ENCODE peak calls at places on chromosomes 5 and 9, in eight cellular contexts. A, C, G, U, L, T, D and H are unnamed samples.

GRCh38 chr9:83554278-83554677 is 16.1 kb upstream of the FRMD3 start:
- DNase-seq in A (no peak), C (no peak), G (no peak), U (no peak), L (no peak), T (no peak), D (no peak), H (no peak)

GRCh38 chr9:7879551-7880245 is 80.1 kb upstream of the DMAC1 start:
- DNase-seq in A (peak; percentile 55), C (no peak), G (no peak), U (no peak), L (no peak), T (no peak), D (peak; percentile 34), H (no peak)

GRCh38 chr5:133565993-133566392 is 46.3 kb downstream of the FSTL4 start:
- DNase-seq in A (peak; percentile 27), C (no peak), G (no peak), U (no peak), L (no peak), T (no peak), D (peak; percentile 84), H (no peak)

GRCh38 chr5:26641492-26641891 is 396.9 kb downstream of the CDH9 start:
- DNase-seq in A (no peak), C (no peak), G (no peak), U (no peak), L (no peak), T (no peak), D (no peak), H (no peak)

GRCh38 chr5:151205411-151205810 is 18.5 kb downstream of the CCDC69 start:
- DNase-seq in A (no peak), C (no peak), G (no peak), U (no peak), L (peak; percentile 43), T (no peak), D (no peak), H (no peak)

GRCh38 chr5:126816649-126817048 is 39.7 kb downstream of the LMNB1 start:
- DNase-seq in A (no peak), C (no peak), G (no peak), U (no peak), L (no peak), T (no peak), D (no peak), H (no peak)

GRCh38 chr5:150399158-150400019 is 13.3 kb downstream of the CD74 start:
- DNase-seq in A (no peak), C (no peak), G (no peak), U (no peak), L (no peak), T (no peak), D (no peak), H (no peak)

GRCh38 chr5:170159101-170159698 is 53.5 kb downstream of the FOXI1 start:
- DNase-seq in A (peak; percentile 90), C (no peak), G (no peak), U (no peak), L (no peak), T (no peak), D (no peak), H (peak; percentile 80)

GRCh38 chr9:130642926-130643325 is 21.5 kb upstream of the PRDM12 start:
- DNase-seq in A (no peak), C (no peak), G (no peak), U (no peak), L (no peak), T (no peak), D (no peak), H (no peak)

GRCh38 chr9:3385871-3386270 is 139.9 kb downstream of the RFX3 start:
- DNase-seq in A (no peak), C (no peak), G (no peak), U (peak; percentile 6), L (no peak), T (no peak), D (no peak), H (no peak)

GRCh38 chr9:129428890-129429577 is 191.9 kb downstream of the C9orf50 start:
- DNase-seq in A (no peak), C (no peak), G (no peak), U (no peak), L (no peak), T (no peak), D (no peak), H (no peak)

GRCh38 chr5:77906806-77907205 is 130.7 kb upstream of the TBCA start:
- DNase-seq in A (no peak), C (no peak), G (no peak), U (no peak), L (no peak), T (no peak), D (no peak), H (no peak)

GRCh38 chr5:132086277-132086794 is 12.7 kb downstream of the CSF2 start:
- DNase-seq in A (peak; percentile 99), C (no peak), G (no peak), U (no peak), L (peak; percentile 95), T (no peak), D (no peak), H (peak; percentile 78)

GRCh38 chr9:36572515-36573418 is at the start of gene MELK:
- DNase-seq in A (peak; percentile 58), C (peak; percentile 8), G (peak; percentile 75), U (peak; percentile 85), L (peak; percentile 75), T (peak; percentile 57), D (peak; percentile 92), H (no peak)

GRCh38 chr5:133944263-133945230 is 23.9 kb downstream of the C5orf15 start:
- DNase-seq in A (peak; percentile 60), C (no peak), G (peak; percentile 78), U (peak; percentile 14), L (peak; percentile 75), T (no peak), D (peak; percentile 66), H (no peak)

GRCh38 chr5:145946112-145946861 is 9.9 kb downstream of the SH3RF2 start:
- DNase-seq in A (peak; percentile 100), C (no peak), G (no peak), U (no peak), L (peak; percentile 84), T (no peak), D (no peak), H (peak; percentile 76)

GRCh38 chr9:108271646-108272349 is 584.0 kb downstream of the ACTL7B start:
- DNase-seq in A (peak; percentile 63), C (no peak), G (peak; percentile 96), U (no peak), L (peak; percentile 44), T (no peak), D (peak; percentile 9), H (peak; percentile 71)

GRCh38 chr9:117645245-117645636 is 59.0 kb upstream of the TLR4 start:
- DNase-seq in A (no peak), C (no peak), G (no peak), U (no peak), L (no peak), T (no peak), D (no peak), H (no peak)

GRCh38 chr9:112249277-112249676 is 74.2 kb upstream of the SUSD1 start:
- DNase-seq in A (peak; percentile 7), C (no peak), G (no peak), U (no peak), L (no peak), T (no peak), D (no peak), H (no peak)

GRCh38 chr5:74767579-74767913 is 497 bp downstream of the NSA2 start:
- DNase-seq in A (no peak), C (peak; percentile 57), G (no peak), U (no peak), L (no peak), T (no peak), D (peak; percentile 41), H (peak; percentile 19)

GRCh38 chr5:132389453-132390286 is 20.2 kb downstream of the SLC22A5 start:
- DNase-seq in A (peak; percentile 100), C (no peak), G (no peak), U (no peak), L (peak; percentile 100), T (no peak), D (no peak), H (peak; percentile 98)

GRCh38 chr9:114248274-114248673 is 74.6 kb upstream of the ORM1 start:
- DNase-seq in A (no peak), C (no peak), G (no peak), U (no peak), L (no peak), T (no peak), D (no peak), H (no peak)

GRCh38 chr5:168342985-168343384 is 51.5 kb downstream of the WWC1 start:
- DNase-seq in A (no peak), C (no peak), G (no peak), U (no peak), L (no peak), T (no peak), D (no peak), H (no peak)

GRCh38 chr9:18207735-18208134 is 266.2 kb upstream of the ADAMTSL1 start:
- DNase-seq in A (no peak), C (no peak), G (no peak), U (no peak), L (no peak), T (no peak), D (no peak), H (no peak)

GRCh38 chr9:102518324-102518723 is 476.8 kb upstream of the CYLC2 start:
- DNase-seq in A (no peak), C (no peak), G (peak; percentile 65), U (no peak), L (no peak), T (no peak), D (no peak), H (no peak)

GRCh38 chr5:9408964-9409363 is 136.9 kb downstream of the SEMA5A start:
- DNase-seq in A (no peak), C (no peak), G (no peak), U (no peak), L (no peak), T (no peak), D (no peak), H (no peak)

GRCh38 chr5:42309865-42310264 is 113.4 kb upstream of the GHR start:
- DNase-seq in A (no peak), C (no peak), G (no peak), U (no peak), L (no peak), T (no peak), D (no peak), H (no peak)

GRCh38 chr5:139739612-139739974 is 56.0 kb upstream of the PSD2 start:
- DNase-seq in A (no peak), C (no peak), G (no peak), U (no peak), L (no peak), T (no peak), D (no peak), H (no peak)

GRCh38 chr9:27765266-27765665 is 192.0 kb upstream of the C9orf72 start:
- DNase-seq in A (no peak), C (no peak), G (no peak), U (no peak), L (no peak), T (no peak), D (no peak), H (no peak)

GRCh38 chr5:103207653-103208052 is 50.9 kb upstream of the MACIR start:
- DNase-seq in A (no peak), C (no peak), G (no peak), U (no peak), L (no peak), T (no peak), D (no peak), H (no peak)